ENCODE peak calls at places on chromosomes 5 and 9, in four cellular contexts. A is WTC11, E is HepG2, G is K562. T is an unnamed sample.

GRCh38 chr9:134503301-134504105 is 138.1 kb upstream of the COL5A1 start:
- DNase-seq in A (no peak), E (no peak), G (no peak), T (no peak)

GRCh38 chr5:22855824-22856223 is 2.7 kb upstream of the CDH12 start:
- DNase-seq in A (no peak), E (no peak), G (no peak), T (no peak)

GRCh38 chr9:132224645-132225044 is 62.8 kb downstream of the NTNG2 start:
- DNase-seq in A (no peak), E (no peak), G (no peak), T (no peak)

GRCh38 chr5:50749181-50749580 is 82.7 kb downstream of the PARP8 start:
- DNase-seq in A (no peak), E (no peak), G (no peak), T (no peak)

GRCh38 chr5:33890633-33891032 is 1.2 kb downstream of the ADAMTS12 start:
- DNase-seq in A (peak), E (no peak), G (no peak), T (no peak)

GRCh38 chr5:88140396-88140862 is 128.2 kb downstream of the TMEM161B start:
- DNase-seq in A (peak), E (no peak), G (no peak), T (no peak)

GRCh38 chr9:89448381-89448780 is 49.5 kb downstream of the SEMA4D start:
- DNase-seq in A (no peak), E (no peak), G (no peak), T (no peak)

GRCh38 chr9:117927354-117927753 is 223.2 kb downstream of the TLR4 start:
- DNase-seq in A (peak), E (no peak), G (no peak), T (no peak)

GRCh38 chr9:18331808-18332209 is 142.1 kb upstream of the ADAMTSL1 start:
- DNase-seq in A (no peak), E (no peak), G (no peak), T (no peak)

GRCh38 chr9:129176786-129177442 is 1.1 kb downstream of the IER5L start:
- DNase-seq in A (peak), E (no peak), G (peak), T (no peak)

GRCh38 chr9:37747271-37747753 is 6.3 kb upstream of the TRMT10B start:
- DNase-seq in A (peak), E (peak), G (peak), T (peak)

GRCh38 chr5:174380311-174380710 is 334.8 kb downstream of the NSG2 start:
- DNase-seq in A (no peak), E (no peak), G (no peak), T (no peak)

GRCh38 chr5:141475625-141476131 is at the start of gene PCDHGC3:
- DNase-seq in A (peak), E (peak), G (peak), T (peak)

GRCh38 chr5:158727771-158728311 is 371.9 kb downstream of the EBF1 start:
- DNase-seq in A (no peak), E (peak), G (no peak), T (no peak)

GRCh38 chr9:37198831-37199230 is 78.5 kb downstream of the ZCCHC7 start:
- DNase-seq in A (no peak), E (no peak), G (no peak), T (no peak)

GRCh38 chr9:136864996-136865767 is 926 bp downstream of the EDF1 start:
- DNase-seq in A (no peak), E (no peak), G (no peak), T (no peak)

GRCh38 chr9:112382066-112382465 is 2.2 kb downstream of the HSDL2 start:
- DNase-seq in A (no peak), E (no peak), G (no peak), T (no peak)

GRCh38 chr5:175261526-175261925 is 182.5 kb downstream of the DRD1 start:
- DNase-seq in A (no peak), E (no peak), G (no peak), T (no peak)

GRCh38 chr5:175214152-175214551 is 229.8 kb downstream of the DRD1 start:
- DNase-seq in A (no peak), E (no peak), G (no peak), T (no peak)

GRCh38 chr5:156871212-156871611 is 21.1 kb downstream of the PPP1R2B start:
- DNase-seq in A (no peak), E (no peak), G (no peak), T (no peak)

GRCh38 chr9:87007711-87008360 is 60.5 kb upstream of the GAS1 start:
- DNase-seq in A (no peak), E (no peak), G (no peak), T (no peak)

GRCh38 chr5:1443145-1443543 is 2.1 kb downstream of the SLC6A3 start:
- DNase-seq in A (no peak), E (no peak), G (no peak), T (no peak)

GRCh38 chr9:125913551-125913950 is 166.4 kb downstream of the PBX3 start:
- DNase-seq in A (no peak), E (no peak), G (no peak), T (no peak)

GRCh38 chr5:164475339-164475977 is 970.0 kb downstream of the MAT2B start:
- DNase-seq in A (no peak), E (peak), G (peak), T (no peak)

GRCh38 chr5:139214646-139215045 is 16.5 kb upstream of the SIL1 start:
- DNase-seq in A (no peak), E (no peak), G (no peak), T (no peak)
- TF ChIP-seq ETV6 in A (no peak), E (no peak), G (no peak), T (no peak)

GRCh38 chr9:35350212-35350611 is 139.7 kb upstream of the RUSC2 start:
- DNase-seq in A (no peak), E (no peak), G (no peak), T (no peak)
- TF ChIP-seq ETV6 in A (no peak), E (no peak), G (no peak), T (no peak)

DNA sequence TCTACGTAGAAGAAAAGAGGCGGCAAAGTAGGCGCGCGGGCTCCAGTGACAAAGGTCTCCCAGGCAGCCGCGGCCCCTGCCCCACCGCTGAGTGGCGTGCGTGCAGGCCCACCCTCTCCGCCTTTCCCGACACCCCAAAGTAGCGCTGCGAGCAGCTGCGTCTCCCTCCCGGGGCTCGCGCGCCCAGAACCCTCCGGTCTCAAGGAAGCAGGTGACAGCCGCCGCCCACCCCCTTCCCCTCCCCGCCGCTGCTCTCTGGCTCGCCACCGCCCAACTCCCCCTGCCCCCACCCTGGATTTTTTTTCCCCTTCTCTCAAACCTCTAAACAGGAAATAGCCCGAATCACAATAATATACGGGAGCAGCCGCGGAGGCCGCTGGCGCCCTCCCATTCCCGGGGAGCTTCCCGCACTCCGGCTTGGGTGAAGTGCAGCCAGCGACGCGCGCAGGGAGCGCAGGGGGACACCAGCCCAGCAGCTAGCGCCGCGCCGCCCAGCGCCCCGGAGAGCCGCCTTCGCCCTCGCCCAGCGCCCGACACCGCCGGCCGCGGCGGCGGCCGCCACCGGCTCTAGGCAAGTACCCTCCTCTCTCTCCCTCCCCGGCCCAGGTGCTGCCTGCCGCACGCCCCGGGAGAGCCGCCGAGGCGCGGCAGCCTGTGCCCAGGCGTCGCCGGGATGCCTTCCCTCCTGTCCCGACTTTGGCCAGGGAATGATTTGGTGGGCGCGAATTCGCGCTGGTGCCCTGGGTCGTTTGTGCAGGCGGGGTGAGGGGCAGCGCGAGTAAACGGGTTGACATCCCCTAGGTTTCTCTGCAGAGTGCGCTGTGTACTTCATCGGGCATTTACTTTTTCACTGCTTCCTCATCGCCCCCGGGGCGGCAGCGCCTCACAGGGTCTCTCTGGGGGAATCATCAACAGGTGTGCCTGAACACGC is 52.7 kb upstream of the TJP2 start:
- DNase-seq in A (peak), E (peak), G (no peak), T (no peak)
- TF ChIP-seq ETV6 in A (no peak), E (no peak), G (no peak), T (no peak)

GRCh38 chr5:78597858-78598415 is 50.6 kb downstream of the LHFPL2 start:
- DNase-seq in A (no peak), E (no peak), G (no peak), T (no peak)
- TF ChIP-seq ETV6 in A (no peak), E (no peak), G (no peak), T (no peak)

DNA sequence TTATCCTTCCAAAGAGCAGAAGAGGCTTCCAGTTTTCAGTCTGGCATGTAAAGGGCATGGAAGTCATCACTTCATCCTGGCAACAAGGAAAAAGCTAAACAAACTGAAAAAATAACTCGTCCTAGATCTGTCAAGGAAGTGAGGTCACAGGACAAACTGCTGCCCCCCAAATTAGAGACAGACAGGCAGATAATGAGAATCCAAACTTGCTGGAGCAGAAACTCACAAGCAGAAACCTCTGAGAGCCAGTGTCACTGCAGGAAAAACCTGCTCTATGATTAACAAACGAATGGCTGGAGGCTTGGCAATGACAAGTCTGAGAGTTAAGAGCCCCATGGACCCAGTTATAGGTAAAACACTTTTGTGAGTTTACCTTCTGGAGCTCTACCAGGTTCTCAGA is 18.9 kb upstream of the MLANA start:
- DNase-seq in A (no peak), E (no peak), G (no peak), T (no peak)
- TF ChIP-seq ETV6 in A (no peak), E (no peak), G (no peak), T (no peak)

GRCh38 chr5:3352711-3353110 is 242.9 kb upstream of the IRX1 start:
- DNase-seq in A (no peak), E (no peak), G (no peak), T (no peak)

GRCh38 chr5:3353561-3353960 is 242.1 kb upstream of the IRX1 start:
- DNase-seq in A (no peak), E (no peak), G (no peak), T (no peak)

GRCh38 chr5:3349704-3350565 is 245.7 kb upstream of the IRX1 start:
- DNase-seq in A (no peak), E (no peak), G (no peak), T (no peak)

GRCh38 chr5:3350781-3351180 is 244.9 kb upstream of the IRX1 start:
- DNase-seq in A (no peak), E (no peak), G (no peak), T (no peak)

GRCh38 chr5:3351581-3352442 is 243.8 kb upstream of the IRX1 start:
- DNase-seq in A (no peak), E (no peak), G (no peak), T (no peak)
- TF ChIP-seq ETV6 in A (no peak), E (no peak), G (no peak), T (no peak)

GRCh38 chr9:76026796-76027195 is 136.3 kb downstream of the PCSK5 start:
- DNase-seq in A (no peak), E (no peak), G (no peak), T (no peak)

GRCh38 chr9:76022317-76022716 is 131.8 kb downstream of the PCSK5 start:
- DNase-seq in A (no peak), E (no peak), G (no peak), T (no peak)

GRCh38 chr9:76027426-76027825 is 137.0 kb downstream of the PCSK5 start:
- DNase-seq in A (no peak), E (no peak), G (no peak), T (no peak)

GRCh38 chr9:76020654-76021053 is 130.2 kb downstream of the PCSK5 start:
- DNase-seq in A (no peak), E (no peak), G (no peak), T (no peak)

DNA sequence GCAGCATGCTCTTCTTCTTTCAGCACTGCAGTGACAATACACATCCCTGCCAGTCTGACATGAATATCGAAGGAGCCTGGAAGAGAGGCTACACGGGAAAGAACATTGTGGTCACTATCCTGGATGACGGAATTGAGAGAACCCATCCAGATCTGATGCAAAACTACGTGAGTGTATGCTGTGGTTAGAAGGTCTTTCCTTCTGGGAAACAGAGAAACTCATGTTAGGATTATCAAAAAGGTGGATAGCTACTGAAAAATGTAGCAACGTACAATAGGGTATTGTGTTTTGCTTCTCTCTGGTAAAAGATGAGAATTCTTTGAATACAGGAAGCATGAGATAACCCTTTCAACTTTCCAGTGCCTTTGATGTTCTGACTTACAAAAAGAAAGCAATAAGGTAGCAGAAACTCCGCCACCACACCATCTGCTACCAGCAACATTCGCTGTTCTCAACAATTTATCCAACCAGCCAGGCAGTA is 133.3 kb downstream of the PCSK5 start:
- DNase-seq in A (no peak), E (peak), G (no peak), T (no peak)
- TF ChIP-seq ETV6 in A (no peak), E (no peak), G (no peak), T (no peak)

GRCh38 chr9:127546125-127546832 is 65.8 kb upstream of the STXBP1 start:
- DNase-seq in A (no peak), E (peak), G (peak), T (no peak)

GRCh38 chr9:127548352-127548878 is 63.7 kb upstream of the STXBP1 start:
- DNase-seq in A (no peak), E (peak), G (no peak), T (no peak)

GRCh38 chr9:127543221-127543620 is 68.9 kb upstream of the STXBP1 start:
- DNase-seq in A (no peak), E (no peak), G (no peak), T (no peak)

GRCh38 chr9:127543973-127544533 is 68.0 kb upstream of the STXBP1 start:
- DNase-seq in A (no peak), E (no peak), G (no peak), T (no peak)

GRCh38 chr9:127545196-127546124 is 66.6 kb upstream of the STXBP1 start:
- DNase-seq in A (no peak), E (peak), G (no peak), T (no peak)
- TF ChIP-seq ETV6 in A (no peak), E (no peak), G (no peak), T (no peak)

T was measured in GM12878.